ENCODE peak calls at places on chromosomes 12 and 14, in ten cellular contexts. B, S, Y, I, K, W, R, N, A and Q are unnamed samples.

GRCh38 chr12:114045333-114045732 is 79.2 kb upstream of the RBM19 start:
- DNase-seq in B (no peak), S (no peak), Y (no peak), I (no peak), K (no peak), W (no peak), R (no peak), N (no peak), A (no peak), Q (no peak)

GRCh38 chr12:29155079-29155478 is 6.0 kb downstream of the FAR2 start:
- DNase-seq in B (no peak), S (no peak), Y (no peak), I (no peak), K (no peak), W (no peak), R (no peak), N (no peak), A (no peak), Q (no peak)

GRCh38 chr14:89540830-89541470 is 123.9 kb upstream of the FOXN3 start:
- DNase-seq in B (no peak), S (no peak), Y (no peak), I (no peak), K (no peak), W (no peak), R (no peak), N (no peak), A (peak), Q (no peak)

GRCh38 chr12:84508943-84509342 is 403.7 kb downstream of the SLC6A15 start:
- DNase-seq in B (no peak), S (no peak), Y (no peak), I (no peak), K (no peak), W (no peak), R (no peak), N (no peak), A (no peak), Q (peak)

GRCh38 chr12:88552672-88553079 is 27.6 kb downstream of the KITLG start:
- DNase-seq in B (no peak), S (no peak), Y (no peak), I (no peak), K (no peak), W (no peak), R (no peak), N (no peak), A (peak), Q (no peak)

GRCh38 chr12:66861157-66861750 is 182.4 kb upstream of the GRIP1 start:
- DNase-seq in B (peak), S (peak), Y (peak), I (peak), K (peak), W (peak), R (no peak), N (peak), A (peak), Q (peak)

GRCh38 chr14:56168007-56168616 is 49.9 kb downstream of the PELI2 start:
- DNase-seq in B (no peak), S (no peak), Y (no peak), I (no peak), K (no peak), W (no peak), R (no peak), N (no peak), A (no peak), Q (no peak)

GRCh38 chr12:4779749-4780148 is 59.5 kb downstream of the GALNT8 start:
- DNase-seq in B (no peak), S (no peak), Y (no peak), I (no peak), K (no peak), W (no peak), R (no peak), N (no peak), A (no peak), Q (no peak)

GRCh38 chr14:70803321-70804110 is 5.8 kb downstream of the MAP3K9 start:
- DNase-seq in B (no peak), S (no peak), Y (no peak), I (no peak), K (no peak), W (no peak), R (no peak), N (no peak), A (no peak), Q (no peak)

GRCh38 chr12:93427779-93428564 is 13.8 kb downstream of the UBE2N start:
- DNase-seq in B (no peak), S (no peak), Y (no peak), I (no peak), K (no peak), W (no peak), R (no peak), N (no peak), A (no peak), Q (no peak)

GRCh38 chr12:125856899-125857298 is 791.7 kb downstream of the AACS start:
- DNase-seq in B (no peak), S (no peak), Y (no peak), I (no peak), K (no peak), W (no peak), R (no peak), N (no peak), A (no peak), Q (no peak)

GRCh38 chr12:75699728-75700496 is 188.5 kb upstream of the KRR1 start:
- DNase-seq in B (no peak), S (no peak), Y (no peak), I (no peak), K (no peak), W (no peak), R (no peak), N (no peak), A (no peak), Q (no peak)

GRCh38 chr14:63283501-63284248 is 35.1 kb downstream of the GPHB5 start:
- DNase-seq in B (no peak), S (no peak), Y (no peak), I (no peak), K (no peak), W (no peak), R (no peak), N (no peak), A (no peak), Q (no peak)

GRCh38 chr12:15629108-15629507 is 160.1 kb downstream of the EPS8 start:
- DNase-seq in B (no peak), S (no peak), Y (no peak), I (no peak), K (peak), W (no peak), R (no peak), N (no peak), A (peak), Q (no peak)

GRCh38 chr14:76509291-76509690 is 133.4 kb downstream of the ESRRB start:
- DNase-seq in B (no peak), S (no peak), Y (no peak), I (no peak), K (no peak), W (no peak), R (no peak), N (no peak), A (no peak), Q (no peak)

GRCh38 chr14:79044894-79045624 is 874.9 kb downstream of the NRXN3 start:
- DNase-seq in B (no peak), S (no peak), Y (no peak), I (no peak), K (no peak), W (no peak), R (no peak), N (no peak), A (peak), Q (no peak)

GRCh38 chr14:39988939-39989338 is 556.7 kb upstream of the FBXO33 start:
- DNase-seq in B (no peak), S (no peak), Y (no peak), I (no peak), K (no peak), W (no peak), R (no peak), N (no peak), A (peak), Q (no peak)

GRCh38 chr12:1915082-1915968 is 3.1 kb downstream of the CACNA2D4 start:
- DNase-seq in B (peak), S (no peak), Y (no peak), I (no peak), K (peak), W (peak), R (peak), N (no peak), A (no peak), Q (no peak)

GRCh38 chr14:32205554-32205953 is 2.5 kb upstream of the RNU6-8 start:
- DNase-seq in B (no peak), S (no peak), Y (no peak), I (no peak), K (no peak), W (no peak), R (no peak), N (no peak), A (no peak), Q (no peak)

GRCh38 chr14:29016050-29016900 is 249.7 kb downstream of the FOXG1 start:
- DNase-seq in B (peak), S (no peak), Y (no peak), I (no peak), K (no peak), W (peak), R (no peak), N (peak), A (no peak), Q (peak)

GRCh38 chr12:124636138-124636968 is 68.9 kb upstream of the NCOR2 start:
- DNase-seq in B (no peak), S (no peak), Y (no peak), I (peak), K (peak), W (peak), R (no peak), N (no peak), A (no peak), Q (no peak)

GRCh38 chr12:108750471-108751402 is 19.4 kb upstream of the CORO1C start:
- DNase-seq in B (no peak), S (no peak), Y (no peak), I (no peak), K (no peak), W (no peak), R (no peak), N (no peak), A (no peak), Q (peak)

GRCh38 chr12:28893365-28893764 is 255.7 kb upstream of the FAR2 start:
- DNase-seq in B (no peak), S (no peak), Y (no peak), I (no peak), K (no peak), W (no peak), R (no peak), N (no peak), A (no peak), Q (no peak)

GRCh38 chr12:98417303-98417702 is 98.1 kb upstream of the TMPO start:
- DNase-seq in B (no peak), S (no peak), Y (no peak), I (no peak), K (no peak), W (no peak), R (no peak), N (no peak), A (no peak), Q (no peak)

GRCh38 chr12:570237-570925 is 92.9 kb downstream of the NINJ2 start:
- DNase-seq in B (peak), S (no peak), Y (no peak), I (no peak), K (peak), W (no peak), R (peak), N (peak), A (no peak), Q (peak)

GRCh38 chr14:28375295-28375694 is 391.3 kb upstream of the FOXG1 start:
- DNase-seq in B (peak), S (no peak), Y (no peak), I (no peak), K (no peak), W (no peak), R (no peak), N (peak), A (peak), Q (no peak)

GRCh38 chr12:86170051-86170450 is 86.1 kb downstream of the MGAT4C start:
- DNase-seq in B (no peak), S (no peak), Y (no peak), I (no peak), K (no peak), W (no peak), R (no peak), N (no peak), A (no peak), Q (no peak)